ENCODE peak calls at places on chromosomes 16 and 17, in ten cellular contexts. O is neural progenitor cell, R is GM23248, Z is Karpas-422, N is HCT116, V is MM.1S, X is neuronal stem cell, B is PC-3, S is kidney, C is endodermal cell. F is an unnamed sample. For H3K4me1, the result is how much of the 10 kb centered on the place peaks cover.

GRCh38 chr17:47172698-47173565 is 16.2 kb downstream of the CDC27 start:
- DNase-seq in O (no peak), R (peak), Z (no peak), N (no peak), V (no peak), X (no peak), B (no peak), S (no peak), C (no peak), F (no peak)

GRCh38 chr16:64278196-64278595 is 843.7 kb downstream of the CDH11 start:
- DNase-seq in O (no peak), R (peak), Z (no peak), N (no peak), V (no peak), X (no peak), B (peak), S (no peak), C (no peak), F (no peak)

GRCh38 chr16:3161235-3162018 is 26.6 kb upstream of the OR1F1 start:
- DNase-seq in O (no peak), R (no peak), Z (no peak), N (no peak), V (no peak), X (no peak), B (no peak), S (peak), C (no peak), F (peak)

GRCh38 chr17:73901661-73902415 is 257.6 kb upstream of the SDK2 start:
- DNase-seq in O (peak), R (peak), Z (no peak), N (no peak), V (no peak), X (peak), B (no peak), S (no peak), C (peak), F (peak)

GRCh38 chr17:77690271-77691161 is 268.0 kb upstream of the TNRC6C start:
- DNase-seq in O (no peak), R (peak), Z (peak), N (no peak), V (peak), X (no peak), B (peak), S (no peak), C (peak), F (no peak)

GRCh38 chr17:59600169-59600568 is 19.5 kb upstream of the CLTC start:
- DNase-seq in O (no peak), R (no peak), Z (no peak), N (no peak), V (no peak), X (no peak), B (no peak), S (no peak), C (no peak), F (no peak)

GRCh38 chr17:64491034-64491860 is 5.6 kb downstream of the POLG2 start:
- DNase-seq in O (peak), R (peak), Z (peak), N (no peak), V (peak), X (no peak), B (peak), S (no peak), C (peak), F (peak)

GRCh38 chr17:65246252-65246651 is 109.1 kb downstream of the RGS9 start:
- DNase-seq in O (no peak), R (no peak), Z (no peak), N (no peak), V (no peak), X (no peak), B (no peak), S (no peak), C (no peak), F (no peak)

GRCh38 chr17:18377437-18378204 is at the start of gene EVPLL:
- DNase-seq in O (no peak), R (no peak), Z (no peak), N (no peak), V (peak), X (no peak), B (peak), S (peak), C (peak), F (peak)

GRCh38 chr17:21094298-21094704 is 32.5 kb upstream of the DHRS7B start:
- DNase-seq in O (no peak), R (peak), Z (no peak), N (no peak), V (no peak), X (no peak), B (peak), S (no peak), C (no peak), F (no peak)

GRCh38 chr16:67447508-67448076 is 16.7 kb downstream of the HSD11B2 start:
- DNase-seq in O (no peak), R (peak), Z (peak), N (peak), V (peak), X (no peak), B (peak), S (no peak), C (peak), F (peak)

GRCh38 chr17:64176556-64176955 is 46.6 kb upstream of the ERN1 start:
- DNase-seq in O (no peak), R (no peak), Z (no peak), N (no peak), V (no peak), X (no peak), B (no peak), S (no peak), C (no peak), F (no peak)

GRCh38 chr16:78200623-78201096 is 101.2 kb downstream of the WWOX start:
- DNase-seq in O (no peak), R (no peak), Z (no peak), N (no peak), V (no peak), X (no peak), B (no peak), S (no peak), C (no peak), F (no peak)

GRCh38 chr16:11601911-11602310 is 15.2 kb upstream of the LITAF start:
- DNase-seq in O (no peak), R (no peak), Z (no peak), N (no peak), V (no peak), X (no peak), B (no peak), S (no peak), C (no peak), F (no peak)

GRCh38 chr16:49478107-49478506 is 104.5 kb downstream of the C16orf78 start:
- DNase-seq in O (no peak), R (no peak), Z (peak), N (no peak), V (no peak), X (no peak), B (no peak), S (peak), C (no peak), F (no peak)

GRCh38 chr16:48132696-48133095 is 23.1 kb downstream of the ABCC12 start:
- DNase-seq in O (no peak), R (no peak), Z (no peak), N (no peak), V (no peak), X (no peak), B (no peak), S (no peak), C (no peak), F (no peak)

GRCh38 chr16:51159864-51160263 is 8.8 kb upstream of the SALL1 start:
- DNase-seq in O (peak), R (peak), Z (no peak), N (no peak), V (no peak), X (no peak), B (no peak), S (no peak), C (no peak), F (no peak)

GRCh38 chr17:77036841-77037381 is 103.9 kb upstream of the SEC14L1 start:
- DNase-seq in O (no peak), R (no peak), Z (peak), N (no peak), V (peak), X (no peak), B (no peak), S (no peak), C (no peak), F (no peak)

GRCh38 chr16:19754644-19755036 is 36.6 kb downstream of the IQCK start:
- DNase-seq in O (no peak), R (no peak), Z (no peak), N (no peak), V (no peak), X (no peak), B (no peak), S (no peak), C (no peak), F (no peak)

DNA sequence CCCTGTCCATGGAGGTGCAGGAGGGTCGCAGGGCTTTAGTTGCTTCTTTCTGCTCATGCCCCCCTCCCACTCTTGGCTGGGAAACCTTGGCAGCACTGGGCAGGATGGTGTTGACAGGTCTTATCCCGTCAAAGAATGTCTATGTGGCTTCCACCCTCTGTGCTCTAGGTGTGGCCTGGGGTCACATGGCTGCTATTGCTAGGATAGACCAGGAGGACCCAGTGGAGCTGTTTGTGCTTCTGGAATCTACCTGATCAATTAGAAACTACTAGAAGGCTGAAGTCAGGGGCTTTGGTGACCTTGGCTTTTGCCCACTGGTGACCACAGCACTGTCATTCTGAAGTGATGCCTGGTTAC is 105.8 kb downstream of the CMIP start:
- DNase-seq in O (no peak), R (no peak), Z (no peak), N (no peak), V (no peak), X (no peak), B (no peak), S (no peak), C (no peak), F (no peak)
- H3K27ac ChIP-seq in O (no peak), R (peak), Z (no peak), N (no peak), V (no peak), X (no peak), B (no peak), S (peak), C (no peak), F (no peak)

GRCh38 chr16:89489040-89489721 is 1.2 kb downstream of the ANKRD11 start:
- DNase-seq in O (peak), R (peak), Z (peak), N (peak), V (peak), X (peak), B (peak), S (peak), C (peak), F (peak)
- H3K4me1 ChIP-seq in O (under half), R (under half), Z (under half), N (under half), V (under half), X (under half), B (under half), S (under half), C (under half), F (under half)

DNA sequence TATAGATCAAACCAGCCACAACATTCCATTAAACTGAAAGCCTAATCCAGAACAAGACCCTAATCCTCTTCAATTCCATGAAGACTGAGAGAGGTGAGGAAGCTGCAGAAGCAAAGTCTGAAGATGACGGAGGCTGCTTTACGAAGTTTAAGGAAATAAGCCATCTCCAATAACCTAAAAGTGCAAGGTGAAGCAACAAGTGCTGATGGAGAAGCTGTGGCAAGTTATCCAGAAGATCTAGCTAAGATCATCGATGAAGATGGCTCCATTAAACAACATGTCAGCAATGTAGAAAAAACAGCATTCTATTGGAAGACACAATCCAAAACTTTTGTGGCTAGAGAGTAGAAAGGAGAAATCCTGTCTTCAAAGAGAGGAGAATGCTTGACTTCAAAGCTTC is 69.6 kb downstream of the KANSL1 start:
- DNase-seq in O (no peak), R (no peak), Z (no peak), N (no peak), V (no peak), X (no peak), B (no peak), S (no peak), C (peak), F (no peak)
- H3K9ac ChIP-seq in O (no peak), R (no peak), Z (no peak), N (no peak), V (no peak), X (no peak), B (no peak), S (no peak), C (no peak), F (no peak)

DNA sequence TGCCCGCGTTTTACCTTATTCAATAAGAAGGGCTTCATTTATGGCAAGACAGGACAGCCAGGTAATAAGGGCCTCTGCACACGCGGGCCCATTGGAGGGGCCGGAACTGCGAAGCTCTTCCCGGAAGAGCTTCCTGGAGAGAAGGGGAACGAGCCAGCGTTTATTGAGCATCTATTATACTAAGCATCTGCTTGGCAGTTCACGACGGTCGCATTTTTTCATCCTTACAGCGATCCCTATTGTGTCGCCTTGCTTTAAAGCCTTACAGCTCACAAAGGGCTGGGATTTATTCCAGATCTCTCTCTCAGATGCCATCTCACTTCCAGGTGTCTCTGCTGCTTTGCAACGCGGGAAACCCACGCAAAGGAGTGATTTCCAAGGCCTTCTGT is 546 bp downstream of the ZPBP2 start:
- DNase-seq in O (no peak), R (no peak), Z (no peak), N (no peak), V (no peak), X (no peak), B (no peak), S (no peak), C (no peak), F (no peak)
- H3K27ac ChIP-seq in O (no peak), R (no peak), Z (peak), N (no peak), V (peak), X (no peak), B (no peak), S (no peak), C (no peak), F (no peak)

GRCh38 chr16:82636485-82636884 is 9.7 kb downstream of the CDH13 start:
- DNase-seq in O (no peak), R (no peak), Z (no peak), N (no peak), V (no peak), X (no peak), B (no peak), S (no peak), C (no peak), F (peak)
- H3K4me1 ChIP-seq in O (under half), R (under half), Z (under half), N (under half), V (under half), X (under half), B (under half), S (under half), C (under half), F (under half)

DNA sequence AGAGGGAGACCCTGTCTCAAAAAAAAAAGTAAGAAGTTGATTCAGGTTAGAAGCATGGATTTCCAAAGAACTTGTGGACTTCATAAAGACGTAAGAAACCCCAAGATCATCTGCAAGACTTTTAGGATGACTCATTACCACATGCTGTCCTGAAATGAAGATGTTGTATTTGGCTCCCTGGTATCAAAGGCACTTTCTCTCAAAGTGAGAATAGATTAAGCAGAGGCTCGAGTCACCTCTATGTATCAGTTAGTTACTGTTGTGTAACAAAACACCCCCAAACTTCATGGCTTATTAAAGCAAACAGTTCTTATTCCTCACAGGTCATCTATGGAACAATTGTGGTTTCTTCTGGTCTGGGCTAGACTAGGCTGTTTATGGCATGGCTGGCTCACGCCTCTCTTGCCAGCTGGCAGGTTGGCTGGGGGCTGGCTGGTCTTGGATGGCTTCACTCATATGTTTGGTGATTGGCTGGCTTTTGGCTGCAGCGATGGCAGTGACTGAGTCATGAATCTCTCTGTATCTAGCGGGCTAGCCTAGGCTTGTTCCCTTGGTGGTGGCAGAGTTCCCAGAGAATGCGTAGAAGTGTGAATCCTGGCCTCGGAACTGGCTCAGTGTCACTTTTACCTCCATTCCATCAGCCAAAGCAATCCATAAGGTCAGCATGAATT is 60.4 kb upstream of the MSI2 start:
- DNase-seq in O (no peak), R (peak), Z (no peak), N (no peak), V (no peak), X (no peak), B (no peak), S (no peak), C (no peak), F (no peak)
- H3K9ac ChIP-seq in O (no peak), R (no peak), Z (no peak), N (no peak), V (no peak), X (no peak), B (no peak), S (no peak), C (no peak), F (no peak)